ENCODE peak calls at places on chromosomes 12 and 14, in ten cellular contexts. One of them, this sample, is unnamed.

GRCh38 chr14:50932159-50932558 is 12.1 kb downstream of the PYGL start:
- DNase-seq in effector memory CD4-positive, alpha-beta T cell: no peak
- DNase-seq in activated T-cell treated with anti-CD3 and anti-CD28 coated beads for 24 hours: no peak
- DNase-seq in T47D: no peak
- DNase-seq in HFFc6: no peak
- DNase-seq in NCI-H1105: no peak
- DNase-seq in RWPE1: no peak
- DNase-seq in naive thymus-derived CD8-positive, alpha-beta T cell: no peak
- DNase-seq in AG20443: no peak
- DNase-seq in stimulated activated CD4-positive, alpha-beta T cell treated with anti-CD3 and anti-CD28 coated beads, Interleukin-4, amount 100 ng/mL, for 1 hour: no peak
- DNase-seq in this sample: no peak

GRCh38 chr12:109760031-109760929 is 46.7 kb downstream of the FAM222A start:
- DNase-seq in effector memory CD4-positive, alpha-beta T cell: no peak
- DNase-seq in activated T-cell treated with anti-CD3 and anti-CD28 coated beads for 24 hours: no peak
- DNase-seq in T47D: no peak
- DNase-seq in HFFc6: no peak
- DNase-seq in NCI-H1105: no peak
- DNase-seq in RWPE1: no peak
- DNase-seq in naive thymus-derived CD8-positive, alpha-beta T cell: no peak
- DNase-seq in AG20443: no peak
- DNase-seq in stimulated activated CD4-positive, alpha-beta T cell treated with anti-CD3 and anti-CD28 coated beads, Interleukin-4, amount 100 ng/mL, for 1 hour: no peak
- DNase-seq in this sample: peak

GRCh38 chr12:105084251-105085250 is at the start of gene ALDH1L2:
- DNase-seq in effector memory CD4-positive, alpha-beta T cell: peak
- DNase-seq in activated T-cell treated with anti-CD3 and anti-CD28 coated beads for 24 hours: peak
- DNase-seq in T47D: peak
- DNase-seq in HFFc6: peak
- DNase-seq in NCI-H1105: no peak
- DNase-seq in RWPE1: peak
- DNase-seq in naive thymus-derived CD8-positive, alpha-beta T cell: peak
- DNase-seq in AG20443: peak
- DNase-seq in stimulated activated CD4-positive, alpha-beta T cell treated with anti-CD3 and anti-CD28 coated beads, Interleukin-4, amount 100 ng/mL, for 1 hour: peak
- DNase-seq in this sample: peak

GRCh38 chr14:72726444-72726843 is 167.5 kb downstream of the DPF3 start:
- DNase-seq in effector memory CD4-positive, alpha-beta T cell: no peak
- DNase-seq in activated T-cell treated with anti-CD3 and anti-CD28 coated beads for 24 hours: no peak
- DNase-seq in T47D: no peak
- DNase-seq in HFFc6: no peak
- DNase-seq in NCI-H1105: no peak
- DNase-seq in RWPE1: no peak
- DNase-seq in naive thymus-derived CD8-positive, alpha-beta T cell: no peak
- DNase-seq in AG20443: no peak
- DNase-seq in stimulated activated CD4-positive, alpha-beta T cell treated with anti-CD3 and anti-CD28 coated beads, Interleukin-4, amount 100 ng/mL, for 1 hour: no peak
- DNase-seq in this sample: no peak

GRCh38 chr12:74663958-74664357 is 126.3 kb downstream of the ATXN7L3B start:
- DNase-seq in effector memory CD4-positive, alpha-beta T cell: no peak
- DNase-seq in activated T-cell treated with anti-CD3 and anti-CD28 coated beads for 24 hours: no peak
- DNase-seq in T47D: no peak
- DNase-seq in HFFc6: no peak
- DNase-seq in NCI-H1105: no peak
- DNase-seq in RWPE1: no peak
- DNase-seq in naive thymus-derived CD8-positive, alpha-beta T cell: no peak
- DNase-seq in AG20443: no peak
- DNase-seq in stimulated activated CD4-positive, alpha-beta T cell treated with anti-CD3 and anti-CD28 coated beads, Interleukin-4, amount 100 ng/mL, for 1 hour: no peak
- DNase-seq in this sample: no peak

GRCh38 chr12:16844875-16845274 is 238.9 kb upstream of the LMO3 start:
- DNase-seq in effector memory CD4-positive, alpha-beta T cell: no peak
- DNase-seq in activated T-cell treated with anti-CD3 and anti-CD28 coated beads for 24 hours: no peak
- DNase-seq in T47D: no peak
- DNase-seq in HFFc6: no peak
- DNase-seq in NCI-H1105: no peak
- DNase-seq in RWPE1: no peak
- DNase-seq in naive thymus-derived CD8-positive, alpha-beta T cell: no peak
- DNase-seq in AG20443: peak
- DNase-seq in stimulated activated CD4-positive, alpha-beta T cell treated with anti-CD3 and anti-CD28 coated beads, Interleukin-4, amount 100 ng/mL, for 1 hour: no peak
- DNase-seq in this sample: peak

GRCh38 chr14:76647699-76648298 is 113.5 kb upstream of the VASH1 start:
- DNase-seq in effector memory CD4-positive, alpha-beta T cell: peak
- DNase-seq in activated T-cell treated with anti-CD3 and anti-CD28 coated beads for 24 hours: peak
- DNase-seq in T47D: peak
- DNase-seq in HFFc6: peak
- DNase-seq in NCI-H1105: peak
- DNase-seq in RWPE1: peak
- DNase-seq in naive thymus-derived CD8-positive, alpha-beta T cell: no peak
- DNase-seq in AG20443: peak
- DNase-seq in stimulated activated CD4-positive, alpha-beta T cell treated with anti-CD3 and anti-CD28 coated beads, Interleukin-4, amount 100 ng/mL, for 1 hour: no peak
- DNase-seq in this sample: peak

GRCh38 chr12:29320295-29321090 is 60.5 kb downstream of the ERGIC2 start:
- DNase-seq in effector memory CD4-positive, alpha-beta T cell: no peak
- DNase-seq in activated T-cell treated with anti-CD3 and anti-CD28 coated beads for 24 hours: no peak
- DNase-seq in T47D: no peak
- DNase-seq in HFFc6: peak
- DNase-seq in NCI-H1105: no peak
- DNase-seq in RWPE1: peak
- DNase-seq in naive thymus-derived CD8-positive, alpha-beta T cell: no peak
- DNase-seq in AG20443: peak
- DNase-seq in stimulated activated CD4-positive, alpha-beta T cell treated with anti-CD3 and anti-CD28 coated beads, Interleukin-4, amount 100 ng/mL, for 1 hour: no peak
- DNase-seq in this sample: peak

GRCh38 chr14:50920482-50921225 is 23.6 kb downstream of the PYGL start:
- DNase-seq in effector memory CD4-positive, alpha-beta T cell: no peak
- DNase-seq in activated T-cell treated with anti-CD3 and anti-CD28 coated beads for 24 hours: no peak
- DNase-seq in T47D: no peak
- DNase-seq in HFFc6: peak
- DNase-seq in NCI-H1105: no peak
- DNase-seq in RWPE1: no peak
- DNase-seq in naive thymus-derived CD8-positive, alpha-beta T cell: no peak
- DNase-seq in AG20443: peak
- DNase-seq in stimulated activated CD4-positive, alpha-beta T cell treated with anti-CD3 and anti-CD28 coated beads, Interleukin-4, amount 100 ng/mL, for 1 hour: no peak
- DNase-seq in this sample: peak

GRCh38 chr14:101813171-101813759 is 51.8 kb downstream of the PPP2R5C start:
- DNase-seq in effector memory CD4-positive, alpha-beta T cell: no peak
- DNase-seq in activated T-cell treated with anti-CD3 and anti-CD28 coated beads for 24 hours: no peak
- DNase-seq in T47D: no peak
- DNase-seq in HFFc6: no peak
- DNase-seq in NCI-H1105: no peak
- DNase-seq in RWPE1: no peak
- DNase-seq in naive thymus-derived CD8-positive, alpha-beta T cell: no peak
- DNase-seq in AG20443: no peak
- DNase-seq in stimulated activated CD4-positive, alpha-beta T cell treated with anti-CD3 and anti-CD28 coated beads, Interleukin-4, amount 100 ng/mL, for 1 hour: no peak
- DNase-seq in this sample: no peak

GRCh38 chr14:92603309-92604257 is 90.0 kb downstream of the RIN3 start:
- DNase-seq in effector memory CD4-positive, alpha-beta T cell: no peak
- DNase-seq in activated T-cell treated with anti-CD3 and anti-CD28 coated beads for 24 hours: peak
- DNase-seq in T47D: peak
- DNase-seq in HFFc6: peak
- DNase-seq in NCI-H1105: peak
- DNase-seq in RWPE1: peak
- DNase-seq in naive thymus-derived CD8-positive, alpha-beta T cell: peak
- DNase-seq in AG20443: peak
- DNase-seq in stimulated activated CD4-positive, alpha-beta T cell treated with anti-CD3 and anti-CD28 coated beads, Interleukin-4, amount 100 ng/mL, for 1 hour: peak
- DNase-seq in this sample: peak

GRCh38 chr12:43396671-43397070 is 155.3 kb downstream of the ADAMTS20 start:
- DNase-seq in effector memory CD4-positive, alpha-beta T cell: no peak
- DNase-seq in activated T-cell treated with anti-CD3 and anti-CD28 coated beads for 24 hours: no peak
- DNase-seq in T47D: no peak
- DNase-seq in HFFc6: no peak
- DNase-seq in NCI-H1105: no peak
- DNase-seq in RWPE1: no peak
- DNase-seq in naive thymus-derived CD8-positive, alpha-beta T cell: no peak
- DNase-seq in AG20443: no peak
- DNase-seq in stimulated activated CD4-positive, alpha-beta T cell treated with anti-CD3 and anti-CD28 coated beads, Interleukin-4, amount 100 ng/mL, for 1 hour: no peak
- DNase-seq in this sample: peak

GRCh38 chr12:62730649-62731377 is 204.1 kb downstream of the PPM1H start:
- DNase-seq in effector memory CD4-positive, alpha-beta T cell: no peak
- DNase-seq in activated T-cell treated with anti-CD3 and anti-CD28 coated beads for 24 hours: no peak
- DNase-seq in T47D: no peak
- DNase-seq in HFFc6: peak
- DNase-seq in NCI-H1105: no peak
- DNase-seq in RWPE1: peak
- DNase-seq in naive thymus-derived CD8-positive, alpha-beta T cell: no peak
- DNase-seq in AG20443: peak
- DNase-seq in stimulated activated CD4-positive, alpha-beta T cell treated with anti-CD3 and anti-CD28 coated beads, Interleukin-4, amount 100 ng/mL, for 1 hour: no peak
- DNase-seq in this sample: peak

GRCh38 chr12:31362115-31362758 is 36.3 kb upstream of the SINHCAF start:
- DNase-seq in effector memory CD4-positive, alpha-beta T cell: no peak
- DNase-seq in activated T-cell treated with anti-CD3 and anti-CD28 coated beads for 24 hours: no peak
- DNase-seq in T47D: no peak
- DNase-seq in HFFc6: no peak
- DNase-seq in NCI-H1105: peak
- DNase-seq in RWPE1: no peak
- DNase-seq in naive thymus-derived CD8-positive, alpha-beta T cell: no peak
- DNase-seq in AG20443: no peak
- DNase-seq in stimulated activated CD4-positive, alpha-beta T cell treated with anti-CD3 and anti-CD28 coated beads, Interleukin-4, amount 100 ng/mL, for 1 hour: no peak
- DNase-seq in this sample: no peak

GRCh38 chr12:114829833-114830232 is 145.9 kb upstream of the TBX3 start:
- DNase-seq in effector memory CD4-positive, alpha-beta T cell: no peak
- DNase-seq in activated T-cell treated with anti-CD3 and anti-CD28 coated beads for 24 hours: no peak
- DNase-seq in T47D: no peak
- DNase-seq in HFFc6: no peak
- DNase-seq in NCI-H1105: no peak
- DNase-seq in RWPE1: no peak
- DNase-seq in naive thymus-derived CD8-positive, alpha-beta T cell: no peak
- DNase-seq in AG20443: no peak
- DNase-seq in stimulated activated CD4-positive, alpha-beta T cell treated with anti-CD3 and anti-CD28 coated beads, Interleukin-4, amount 100 ng/mL, for 1 hour: no peak
- DNase-seq in this sample: no peak

GRCh38 chr12:5745251-5745888 is 199.7 kb downstream of the ANO2 start:
- DNase-seq in effector memory CD4-positive, alpha-beta T cell: no peak
- DNase-seq in activated T-cell treated with anti-CD3 and anti-CD28 coated beads for 24 hours: peak
- DNase-seq in T47D: peak
- DNase-seq in HFFc6: peak
- DNase-seq in NCI-H1105: peak
- DNase-seq in RWPE1: peak
- DNase-seq in naive thymus-derived CD8-positive, alpha-beta T cell: peak
- DNase-seq in AG20443: peak
- DNase-seq in stimulated activated CD4-positive, alpha-beta T cell treated with anti-CD3 and anti-CD28 coated beads, Interleukin-4, amount 100 ng/mL, for 1 hour: peak
- DNase-seq in this sample: peak

GRCh38 chr12:31246470-31246850 is 79.5 kb downstream of the SINHCAF start:
- DNase-seq in effector memory CD4-positive, alpha-beta T cell: no peak
- DNase-seq in activated T-cell treated with anti-CD3 and anti-CD28 coated beads for 24 hours: no peak
- DNase-seq in T47D: peak
- DNase-seq in HFFc6: no peak
- DNase-seq in NCI-H1105: no peak
- DNase-seq in RWPE1: peak
- DNase-seq in naive thymus-derived CD8-positive, alpha-beta T cell: no peak
- DNase-seq in AG20443: peak
- DNase-seq in stimulated activated CD4-positive, alpha-beta T cell treated with anti-CD3 and anti-CD28 coated beads, Interleukin-4, amount 100 ng/mL, for 1 hour: no peak
- DNase-seq in this sample: peak

GRCh38 chr12:100197486-100197885 is 3.1 kb upstream of the ACTR6 start:
- DNase-seq in effector memory CD4-positive, alpha-beta T cell: no peak
- DNase-seq in activated T-cell treated with anti-CD3 and anti-CD28 coated beads for 24 hours: no peak
- DNase-seq in T47D: no peak
- DNase-seq in HFFc6: no peak
- DNase-seq in NCI-H1105: no peak
- DNase-seq in RWPE1: peak
- DNase-seq in naive thymus-derived CD8-positive, alpha-beta T cell: no peak
- DNase-seq in AG20443: no peak
- DNase-seq in stimulated activated CD4-positive, alpha-beta T cell treated with anti-CD3 and anti-CD28 coated beads, Interleukin-4, amount 100 ng/mL, for 1 hour: no peak
- DNase-seq in this sample: no peak

GRCh38 chr14:99537399-99537798 is 56.2 kb downstream of the CCNK start:
- DNase-seq in effector memory CD4-positive, alpha-beta T cell: no peak
- DNase-seq in activated T-cell treated with anti-CD3 and anti-CD28 coated beads for 24 hours: no peak
- DNase-seq in T47D: no peak
- DNase-seq in HFFc6: peak
- DNase-seq in NCI-H1105: no peak
- DNase-seq in RWPE1: peak
- DNase-seq in naive thymus-derived CD8-positive, alpha-beta T cell: no peak
- DNase-seq in AG20443: peak
- DNase-seq in stimulated activated CD4-positive, alpha-beta T cell treated with anti-CD3 and anti-CD28 coated beads, Interleukin-4, amount 100 ng/mL, for 1 hour: no peak
- DNase-seq in this sample: peak

GRCh38 chr12:47739959-47740358 is 14.7 kb upstream of the ENDOU start:
- DNase-seq in effector memory CD4-positive, alpha-beta T cell: no peak
- DNase-seq in activated T-cell treated with anti-CD3 and anti-CD28 coated beads for 24 hours: no peak
- DNase-seq in T47D: no peak
- DNase-seq in HFFc6: no peak
- DNase-seq in NCI-H1105: no peak
- DNase-seq in RWPE1: no peak
- DNase-seq in naive thymus-derived CD8-positive, alpha-beta T cell: no peak
- DNase-seq in AG20443: peak
- DNase-seq in stimulated activated CD4-positive, alpha-beta T cell treated with anti-CD3 and anti-CD28 coated beads, Interleukin-4, amount 100 ng/mL, for 1 hour: no peak
- DNase-seq in this sample: no peak

GRCh38 chr12:94689646-94690036 is 39.3 kb upstream of the TMCC3 start:
- DNase-seq in effector memory CD4-positive, alpha-beta T cell: no peak
- DNase-seq in activated T-cell treated with anti-CD3 and anti-CD28 coated beads for 24 hours: no peak
- DNase-seq in T47D: no peak
- DNase-seq in HFFc6: no peak
- DNase-seq in NCI-H1105: no peak
- DNase-seq in RWPE1: no peak
- DNase-seq in naive thymus-derived CD8-positive, alpha-beta T cell: no peak
- DNase-seq in AG20443: no peak
- DNase-seq in stimulated activated CD4-positive, alpha-beta T cell treated with anti-CD3 and anti-CD28 coated beads, Interleukin-4, amount 100 ng/mL, for 1 hour: no peak
- DNase-seq in this sample: no peak

GRCh38 chr14:54252072-54252730 is 144.6 kb upstream of the CDKN3 start:
- DNase-seq in effector memory CD4-positive, alpha-beta T cell: no peak
- DNase-seq in activated T-cell treated with anti-CD3 and anti-CD28 coated beads for 24 hours: no peak
- DNase-seq in T47D: no peak
- DNase-seq in HFFc6: peak
- DNase-seq in NCI-H1105: no peak
- DNase-seq in RWPE1: peak
- DNase-seq in naive thymus-derived CD8-positive, alpha-beta T cell: no peak
- DNase-seq in AG20443: peak
- DNase-seq in stimulated activated CD4-positive, alpha-beta T cell treated with anti-CD3 and anti-CD28 coated beads, Interleukin-4, amount 100 ng/mL, for 1 hour: no peak
- DNase-seq in this sample: peak

GRCh38 chr12:110941391-110941790 is 21.0 kb upstream of the MYL2 start:
- DNase-seq in effector memory CD4-positive, alpha-beta T cell: no peak
- DNase-seq in activated T-cell treated with anti-CD3 and anti-CD28 coated beads for 24 hours: no peak
- DNase-seq in T47D: no peak
- DNase-seq in HFFc6: no peak
- DNase-seq in NCI-H1105: no peak
- DNase-seq in RWPE1: no peak
- DNase-seq in naive thymus-derived CD8-positive, alpha-beta T cell: no peak
- DNase-seq in AG20443: no peak
- DNase-seq in stimulated activated CD4-positive, alpha-beta T cell treated with anti-CD3 and anti-CD28 coated beads, Interleukin-4, amount 100 ng/mL, for 1 hour: no peak
- DNase-seq in this sample: no peak

GRCh38 chr14:87615050-87615449 is 377.9 kb downstream of the GALC start:
- DNase-seq in effector memory CD4-positive, alpha-beta T cell: no peak
- DNase-seq in activated T-cell treated with anti-CD3 and anti-CD28 coated beads for 24 hours: no peak
- DNase-seq in T47D: no peak
- DNase-seq in HFFc6: no peak
- DNase-seq in NCI-H1105: no peak
- DNase-seq in RWPE1: no peak
- DNase-seq in naive thymus-derived CD8-positive, alpha-beta T cell: no peak
- DNase-seq in AG20443: no peak
- DNase-seq in stimulated activated CD4-positive, alpha-beta T cell treated with anti-CD3 and anti-CD28 coated beads, Interleukin-4, amount 100 ng/mL, for 1 hour: no peak
- DNase-seq in this sample: no peak

GRCh38 chr14:76672123-76672522 is 89.1 kb upstream of the VASH1 start:
- DNase-seq in effector memory CD4-positive, alpha-beta T cell: no peak
- DNase-seq in activated T-cell treated with anti-CD3 and anti-CD28 coated beads for 24 hours: no peak
- DNase-seq in T47D: no peak
- DNase-seq in HFFc6: no peak
- DNase-seq in NCI-H1105: no peak
- DNase-seq in RWPE1: peak
- DNase-seq in naive thymus-derived CD8-positive, alpha-beta T cell: no peak
- DNase-seq in AG20443: no peak
- DNase-seq in stimulated activated CD4-positive, alpha-beta T cell treated with anti-CD3 and anti-CD28 coated beads, Interleukin-4, amount 100 ng/mL, for 1 hour: no peak
- DNase-seq in this sample: no peak

GRCh38 chr12:80173465-80173864 is 74.1 kb downstream of the OTOGL start:
- DNase-seq in effector memory CD4-positive, alpha-beta T cell: no peak
- DNase-seq in activated T-cell treated with anti-CD3 and anti-CD28 coated beads for 24 hours: no peak
- DNase-seq in T47D: no peak
- DNase-seq in HFFc6: no peak
- DNase-seq in NCI-H1105: no peak
- DNase-seq in RWPE1: no peak
- DNase-seq in naive thymus-derived CD8-positive, alpha-beta T cell: no peak
- DNase-seq in AG20443: no peak
- DNase-seq in stimulated activated CD4-positive, alpha-beta T cell treated with anti-CD3 and anti-CD28 coated beads, Interleukin-4, amount 100 ng/mL, for 1 hour: no peak
- DNase-seq in this sample: no peak